ENCODE peak calls at places on chromosome 1, in four cellular contexts. One of them, this sample, is unnamed.

GRCh38 chr1:213122514-213122929 is 71.5 kb downstream of the RPS6KC1 start:
- DNase-seq in NCI-H460: peak; percentile 43
- DNase-seq in H4: peak; percentile 14
- DNase-seq in lower lobe of right lung: no peak
- DNase-seq in this sample: peak; percentile 47

GRCh38 chr1:36492491-36492890 is 9.8 kb upstream of the CSF3R start:
- DNase-seq in NCI-H460: no peak
- DNase-seq in lower lobe of right lung: no peak
- DNase-seq in H4: no peak
- DNase-seq in this sample: no peak

GRCh38 chr1:88179943-88180342 is 504.1 kb upstream of the PKN2 start:
- DNase-seq in lower lobe of right lung: no peak
- DNase-seq in NCI-H460: no peak
- DNase-seq in H4: no peak
- DNase-seq in this sample: no peak

GRCh38 chr1:221284028-221284427 is 404.8 kb downstream of the HLX start:
- DNase-seq in NCI-H460: no peak
- DNase-seq in H4: peak; percentile 53
- DNase-seq in lower lobe of right lung: no peak
- DNase-seq in this sample: peak; percentile 82

GRCh38 chr1:53160924-53161378 is 18.5 kb upstream of the SLC1A7 start:
- DNase-seq in NCI-H460: no peak
- DNase-seq in lower lobe of right lung: no peak
- DNase-seq in H4: no peak
- DNase-seq in this sample: no peak

GRCh38 chr1:56056438-56057312 is 522.7 kb downstream of the PLPP3 start:
- DNase-seq in lower lobe of right lung: no peak
- DNase-seq in NCI-H460: no peak
- DNase-seq in H4: no peak
- DNase-seq in this sample: peak; percentile 57

GRCh38 chr1:26097696-26098095 is 13.9 kb upstream of the PDIK1L start:
- DNase-seq in NCI-H460: no peak
- DNase-seq in H4: no peak
- DNase-seq in lower lobe of right lung: no peak
- DNase-seq in this sample: no peak

GRCh38 chr1:4700801-4701200 is 46.4 kb downstream of the AJAP1 start:
- DNase-seq in H4: no peak
- DNase-seq in lower lobe of right lung: no peak
- DNase-seq in NCI-H460: no peak
- DNase-seq in this sample: no peak

GRCh38 chr1:181482521-181483083 is 715 bp upstream of the CACNA1E start:
- DNase-seq in lower lobe of right lung: peak; percentile 69
- DNase-seq in H4: no peak
- DNase-seq in NCI-H460: no peak
- DNase-seq in this sample: no peak

GRCh38 chr1:200364121-200364759 is 45.6 kb downstream of the ZNF281 start:
- DNase-seq in lower lobe of right lung: no peak
- DNase-seq in H4: peak; percentile 45
- DNase-seq in NCI-H460: peak; percentile 64
- DNase-seq in this sample: peak; percentile 21

This sample was measured in fibroblast of gingiva.